ENCODE peak calls at places on chromosomes 11 and 22, in four cellular contexts. I is CD8-positive, alpha-beta T cell; L is stimulated activated CD8-positive, alpha-beta memory T cell treated with anti-CD3 and anti-CD28 coated beads, Interleukin-15, amount 100 ng/mL, for 4 hours; S is non-pigmented ciliary epithelial cell. G is an unnamed sample.

GRCh38 chr22:42468841-42469240 is 36.6 kb upstream of the NFAM1 start:
- DNase-seq in S (no peak), I (no peak), L (no peak), G (no peak)

GRCh38 chr11:1150769-1151365 is 6.9 kb upstream of the MUC5AC start:
- DNase-seq in S (no peak), I (no peak), L (no peak), G (no peak)

GRCh38 chr11:76067099-76067498 is 139.2 kb downstream of the WNT11 start:
- DNase-seq in I (no peak), L (no peak), S (no peak), G (no peak)

GRCh38 chr11:58917159-58917765 is 22.0 kb upstream of the GLYATL1 start:
- DNase-seq in L (no peak), I (no peak), S (no peak), G (no peak)

GRCh38 chr22:37569921-37570660 is 9.8 kb downstream of the LGALS2 start:
- DNase-seq in S (no peak), I (no peak), L (no peak), G (no peak)

GRCh38 chr11:132520199-132520598 is 1012.1 kb downstream of the OPCML start:
- DNase-seq in S (no peak), L (no peak), I (no peak), G (no peak)

GRCh38 chr22:21593406-21594232 is 26.1 kb downstream of the UBE2L3 start:
- DNase-seq in I (no peak), S (no peak), L (no peak), G (no peak)

GRCh38 chr11:126853732-126854131 is 146.8 kb downstream of the KIRREL3 start:
- DNase-seq in I (no peak), S (no peak), L (no peak), G (no peak)

GRCh38 chr11:77658213-77659013 is 20.8 kb upstream of the CLNS1A start:
- DNase-seq in L (no peak), S (no peak), I (no peak), G (no peak)

GRCh38 chr22:25573822-25574221 is 9.3 kb downstream of the GRK3 start:
- DNase-seq in S (no peak), L (no peak), I (no peak), G (no peak)

GRCh38 chr22:42077486-42078125 is 1.9 kb upstream of the SMDT1 start:
- DNase-seq in L (no peak), S (no peak), I (no peak), G (no peak)

GRCh38 chr11:86141645-86142569 is 73.0 kb upstream of the PICALM start:
- DNase-seq in S (no peak), L (no peak), I (no peak), G (no peak)

GRCh38 chr11:58928082-58928574 is 11.2 kb upstream of the GLYATL1 start:
- DNase-seq in L (no peak), S (no peak), I (no peak), G (no peak)

GRCh38 chr11:34358258-34358665 is 452 bp upstream of the ABTB2 start:
- DNase-seq in L (no peak), S (no peak), I (no peak), G (no peak)

GRCh38 chr22:35175392-35175791 is 81.9 kb upstream of the HMGXB4 start:
- DNase-seq in I (no peak), S (no peak), L (no peak), G (no peak)

GRCh38 chr11:3146612-3147256 is 18.4 kb downstream of the OSBPL5 start:
- DNase-seq in L (no peak), S (peak; percentile 40), I (no peak), G (no peak)

GRCh38 chr22:19797631-19798319 is 37.2 kb downstream of the TBX1 start:
- DNase-seq in L (no peak), I (no peak), S (no peak), G (no peak)

GRCh38 chr11:72969894-72970335 is 155.7 kb downstream of the ATG16L2 start:
- DNase-seq in S (peak; percentile 80), L (no peak), I (no peak), G (no peak)

GRCh38 chr11:7911011-7911410 is 20.1 kb downstream of the OR10A6 start:
- DNase-seq in I (no peak), L (no peak), S (no peak), G (no peak)

GRCh38 chr11:131951146-131951545 is 580.7 kb downstream of the NTM start:
- DNase-seq in S (no peak), I (no peak), L (no peak), G (no peak)

G was measured in T-helper 9 cell.